ENCODE peak calls at places on chromosomes 16 and 17, in seven cellular contexts. M, J, W, Y, G, U and N are unnamed samples.

GRCh38 chr16:28019218-28019617 is 44.3 kb downstream of the GSG1L start:
- DNase-seq in M (no peak), J (no peak), W (no peak), Y (no peak), G (no peak), U (no peak), N (no peak)

GRCh38 chr17:338442-339192 is 14.0 kb downstream of the RPH3AL start:
- DNase-seq in M (no peak), J (no peak), W (no peak), Y (no peak), G (no peak), U (no peak), N (no peak)

GRCh38 chr17:19645608-19646250 is 2.8 kb upstream of the ALDH3A2 start:
- DNase-seq in M (peak; percentile 53), J (no peak), W (peak; percentile 46), Y (peak; percentile 39), G (peak; percentile 33), U (peak; percentile 20), N (no peak)

GRCh38 chr17:45942284-45942683 is 47.9 kb downstream of the MAPT start:
- DNase-seq in M (no peak), J (no peak), W (no peak), Y (no peak), G (no peak), U (peak; percentile 81), N (no peak)

GRCh38 chr16:57642368-57643135 is 14.1 kb downstream of the ADGRG1 start:
- DNase-seq in M (no peak), J (no peak), W (no peak), Y (no peak), G (no peak), U (no peak), N (no peak)

GRCh38 chr17:5783851-5784250 is 199.5 kb upstream of the NLRP1 start:
- DNase-seq in M (no peak), J (no peak), W (no peak), Y (no peak), G (no peak), U (no peak), N (no peak)

GRCh38 chr16:22915003-22915402 is 101.0 kb downstream of the HS3ST2 start:
- DNase-seq in M (no peak), J (no peak), W (no peak), Y (no peak), G (no peak), U (no peak), N (no peak)

GRCh38 chr16:86577314-86577971 is 906 bp upstream of the FOXL1 start:
- DNase-seq in M (no peak), J (no peak), W (no peak), Y (no peak), G (no peak), U (no peak), N (no peak)

GRCh38 chr17:2025622-2026309 is 632 bp upstream of the RTN4RL1 start:
- DNase-seq in M (no peak), J (no peak), W (peak; percentile 65), Y (peak; percentile 95), G (no peak), U (peak; percentile 78), N (no peak)

GRCh38 chr17:55818451-55819375 is 67.9 kb downstream of the PCTP start:
- DNase-seq in M (no peak), J (no peak), W (no peak), Y (no peak), G (no peak), U (no peak), N (no peak)

GRCh38 chr17:2701996-2702741 is 9.4 kb downstream of the CLUH start:
- DNase-seq in M (no peak), J (no peak), W (no peak), Y (no peak), G (no peak), U (no peak), N (no peak)

GRCh38 chr16:86044241-86044671 is 145.3 kb downstream of the IRF8 start:
- DNase-seq in M (peak; percentile 16), J (no peak), W (peak; percentile 75), Y (peak; percentile 74), G (peak; percentile 6), U (peak; percentile 46), N (no peak)

GRCh38 chr17:28735242-28735722 is 6.7 kb downstream of the NEK8 start:
- DNase-seq in M (no peak), J (no peak), W (no peak), Y (no peak), G (no peak), U (no peak), N (no peak)

GRCh38 chr17:1053661-1054360 is 56.9 kb downstream of the TIMM22 start:
- DNase-seq in M (no peak), J (no peak), W (no peak), Y (no peak), G (no peak), U (peak; percentile 65), N (no peak)

GRCh38 chr17:1275962-1276736 is 3.3 kb upstream of the TRARG1 start:
- DNase-seq in M (peak; percentile 64), J (no peak), W (peak; percentile 81), Y (peak; percentile 82), G (peak; percentile 56), U (peak; percentile 76), N (no peak)